ENCODE peak calls at places on chromosome 12, in seven cellular contexts. W is CD8-positive, alpha-beta T cell; D is left ventricle myocardium inferior; X is colonic mucosa; C is heart right ventricle; J is A549; N is endothelial cell of umbilical vein. U is an unnamed sample. For H3K4me1, the result is how much of the 10 kb centered on the place peaks cover.

GRCh38 chr12:79223761-79224160 is 359.2 kb downstream of the SYT1 start:
- DNase-seq in W (no peak), D (no peak), X (no peak), C (no peak), J (no peak), N (no peak), U (no peak)

GRCh38 chr12:1808798-1809480 is 11.4 kb upstream of the LRTM2 start:
- DNase-seq in W (no peak), D (peak), X (no peak), C (no peak), J (no peak), N (no peak), U (no peak)

GRCh38 chr12:69440886-69441285 is 29.3 kb upstream of the FRS2 start:
- DNase-seq in W (no peak), D (no peak), X (no peak), C (no peak), J (no peak), N (no peak), U (no peak)

GRCh38 chr12:113664224-113664681 is 192.6 kb upstream of the LHX5 start:
- DNase-seq in W (no peak), D (no peak), X (no peak), C (no peak), J (no peak), N (no peak), U (no peak)

GRCh38 chr12:2804390-2805145 is 7.9 kb upstream of the ITFG2 start:
- DNase-seq in W (no peak), D (peak), X (no peak), C (peak), J (no peak), N (peak), U (peak)

GRCh38 chr12:38384816-38385491 is 68.4 kb downstream of the ALG10B start:
- DNase-seq in W (no peak), D (no peak), X (no peak), C (no peak), J (peak), N (no peak), U (no peak)

GRCh38 chr12:94980577-94980976 is 22.9 kb downstream of the NDUFA12 start:
- DNase-seq in W (no peak), D (no peak), X (no peak), C (no peak), J (peak), N (peak), U (no peak)

GRCh38 chr12:25256826-25257225 is 6.1 kb upstream of the KRAS start:
- DNase-seq in W (no peak), D (no peak), X (no peak), C (no peak), J (no peak), N (no peak), U (peak)

GRCh38 chr12:94561943-94562411 is 88.4 kb downstream of the TMCC3 start:
- DNase-seq in W (no peak), D (peak), X (no peak), C (peak), J (no peak), N (no peak), U (peak)

GRCh38 chr12:11920231-11920630 is 150.5 kb upstream of the BCL2L14 start:
- DNase-seq in W (no peak), D (no peak), X (no peak), C (no peak), J (no peak), N (no peak), U (no peak)

GRCh38 chr12:29287622-29288021 is 93.3 kb downstream of the ERGIC2 start:
- DNase-seq in W (no peak), D (no peak), X (no peak), C (no peak), J (no peak), N (no peak), U (no peak)

GRCh38 chr12:69291278-69291593 is 51.9 kb downstream of the CPSF6 start:
- DNase-seq in W (no peak), D (no peak), X (no peak), C (no peak), J (no peak), N (no peak), U (no peak)

GRCh38 chr12:131090254-131091210 is 136.8 kb downstream of the ADGRD1 start:
- DNase-seq in W (no peak), D (no peak), X (no peak), C (no peak), J (peak), N (no peak), U (no peak)

GRCh38 chr12:131795688-131796410 is 32.3 kb upstream of the MMP17 start:
- DNase-seq in W (no peak), D (no peak), X (no peak), C (no peak), J (no peak), N (no peak), U (peak)

GRCh38 chr12:57546438-57547365 is at the start of gene DCTN2:
- DNase-seq in W (peak), D (peak), X (peak), C (peak), J (peak), N (peak), U (peak)

GRCh38 chr12:121330692-121331091 is 21.5 kb downstream of the ANAPC5 start:
- DNase-seq in W (no peak), D (no peak), X (no peak), C (no peak), J (no peak), N (no peak), U (no peak)

GRCh38 chr12:4037747-4038312 is 164.6 kb upstream of the PARP11 start:
- DNase-seq in W (no peak), D (no peak), X (peak), C (no peak), J (peak), N (peak), U (peak)

GRCh38 chr12:57389033-57389432 is 41.8 kb downstream of the R3HDM2 start:
- DNase-seq in W (no peak), D (no peak), X (no peak), C (no peak), J (peak), N (peak), U (no peak)

GRCh38 chr12:130787041-130787440 is 52.0 kb downstream of the STX2 start:
- DNase-seq in W (no peak), D (no peak), X (no peak), C (no peak), J (no peak), N (no peak), U (no peak)

GRCh38 chr12:27866382-27867101 is 86.5 kb upstream of the MANSC4 start:
- DNase-seq in W (no peak), D (no peak), X (no peak), C (no peak), J (peak), N (no peak), U (no peak)

GRCh38 chr12:127245009-127245408 is 1022.0 kb upstream of the TMEM132C start:
- DNase-seq in W (no peak), D (no peak), X (no peak), C (no peak), J (no peak), N (no peak), U (no peak)

GRCh38 chr12:131639270-131639940 is 71.5 kb upstream of the SFSWAP start:
- DNase-seq in W (no peak), D (no peak), X (no peak), C (no peak), J (no peak), N (no peak), U (no peak)

GRCh38 chr12:87995581-87996178 is 33.5 kb downstream of the C12orf50 start:
- DNase-seq in W (peak), D (peak), X (peak), C (peak), J (peak), N (peak), U (peak)

GRCh38 chr12:124967016-124967739 is 21.8 kb downstream of the DHX37 start:
- DNase-seq in W (no peak), D (no peak), X (no peak), C (no peak), J (no peak), N (no peak), U (no peak)

GRCh38 chr12:91482231-91482630 is 299.6 kb upstream of the DCN start:
- DNase-seq in W (no peak), D (no peak), X (no peak), C (no peak), J (no peak), N (no peak), U (no peak)

GRCh38 chr12:86551146-86551571 is 295.0 kb upstream of the MGAT4C start:
- DNase-seq in W (no peak), D (peak), X (no peak), C (peak), J (no peak), N (no peak), U (no peak)

GRCh38 chr12:78396538-78396937 is 468.0 kb upstream of the SYT1 start:
- DNase-seq in W (no peak), D (no peak), X (no peak), C (no peak), J (no peak), N (no peak), U (no peak)

GRCh38 chr12:107650977-107651376 is 34.6 kb upstream of the PWP1 start:
- DNase-seq in W (no peak), D (no peak), X (no peak), C (no peak), J (no peak), N (no peak), U (no peak)

GRCh38 chr12:111174283-111175108 is 194.4 kb downstream of the PHETA1 start:
- DNase-seq in W (no peak), D (no peak), X (no peak), C (no peak), J (peak), N (no peak), U (no peak)

GRCh38 chr12:116797885-116798284 is 59.8 kb downstream of the RNFT2 start:
- DNase-seq in W (no peak), D (peak), X (no peak), C (no peak), J (no peak), N (no peak), U (no peak)

GRCh38 chr12:68915055-68915454 is 17.9 kb downstream of the CPM start:
- DNase-seq in W (no peak), D (no peak), X (no peak), C (no peak), J (no peak), N (no peak), U (no peak)

GRCh38 chr12:113247123-113248045 is 26.1 kb downstream of the TPCN1 start:
- DNase-seq in W (no peak), D (no peak), X (no peak), C (peak), J (no peak), N (peak), U (peak)

GRCh38 chr12:66279127-66279712 is 23.1 kb upstream of the HELB start:
- DNase-seq in W (no peak), D (no peak), X (no peak), C (no peak), J (peak), N (peak), U (peak)

GRCh38 chr12:59041241-59042121 is 121.2 kb upstream of the LRIG3 start:
- DNase-seq in W (no peak), D (no peak), X (no peak), C (no peak), J (peak), N (peak), U (no peak)

GRCh38 chr12:107402041-107403022 is 283.3 kb upstream of the PWP1 start:
- DNase-seq in W (peak), D (no peak), X (peak), C (peak), J (peak), N (peak), U (peak)

GRCh38 chr12:47270782-47271664 is 191.3 kb upstream of the AMIGO2 start:
- DNase-seq in W (no peak), D (no peak), X (no peak), C (no peak), J (peak), N (no peak), U (no peak)

GRCh38 chr12:91978143-91978542 is 167.5 kb downstream of the BTG1 start:
- DNase-seq in W (no peak), D (no peak), X (no peak), C (no peak), J (peak), N (no peak), U (no peak)

GRCh38 chr12:124408822-124409517 is 114.1 kb downstream of the RFLNA start:
- DNase-seq in W (no peak), D (no peak), X (peak), C (no peak), J (no peak), N (no peak), U (no peak)

GRCh38 chr12:3315201-3315661 is 175.8 kb upstream of the PRMT8 start:
- DNase-seq in W (no peak), D (peak), X (no peak), C (peak), J (no peak), N (peak), U (peak)

GRCh38 chr12:99393763-99394162 is 253.8 kb upstream of the GARIN6 start:
- DNase-seq in W (no peak), D (no peak), X (no peak), C (no peak), J (no peak), N (no peak), U (no peak)

DNA sequence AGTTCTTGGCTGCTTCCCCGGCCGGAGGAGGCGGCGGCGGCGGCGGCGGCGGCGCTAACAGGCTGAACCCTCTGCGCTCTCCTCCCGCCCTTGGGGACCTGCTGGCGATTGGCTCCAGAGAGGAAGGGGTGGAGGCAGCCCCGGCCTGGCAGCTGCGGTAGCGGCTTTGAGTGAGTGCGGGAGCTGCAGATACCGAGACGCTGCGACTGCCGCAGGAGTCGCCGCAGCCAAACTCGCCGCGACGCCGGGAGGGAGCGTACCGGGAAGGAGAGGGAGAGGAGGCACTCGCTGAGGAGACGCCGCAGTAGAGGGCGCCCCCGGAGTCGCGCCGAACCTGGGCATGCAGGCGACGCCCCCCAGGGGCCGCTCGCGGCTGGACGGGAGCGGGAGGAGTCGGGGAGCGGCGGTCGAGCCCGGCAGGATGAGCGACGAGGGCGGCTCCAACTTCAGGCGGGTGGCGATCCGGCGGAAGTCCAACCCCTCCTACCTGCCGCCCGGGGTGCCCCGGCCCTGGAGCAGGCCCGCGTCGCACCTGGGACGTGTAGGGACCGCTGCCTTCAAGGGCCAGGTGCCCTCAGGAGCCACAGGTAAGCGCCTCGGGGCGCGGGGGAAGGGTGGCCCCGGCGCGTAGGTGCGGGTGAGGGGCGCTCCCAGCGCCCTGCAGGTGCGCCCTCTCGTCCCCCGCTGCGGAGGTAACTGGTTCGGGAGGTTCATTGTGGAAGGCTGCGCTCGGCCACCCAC is at the start of gene FGD4:
- DNase-seq in W (peak), D (peak), X (peak), C (peak), J (peak), N (peak), U (peak)
- TF ChIP-seq CTCF in W (no peak), D (peak), X (peak), C (peak), J (peak), N (peak), U (peak)

GRCh38 chr12:106303202-106303820 is 778 bp downstream of the TCP11L2 start:
- DNase-seq in W (peak), D (peak), X (peak), C (peak), J (peak), N (peak), U (peak)
- H3K4me1 ChIP-seq in W (under half), D (half or more), X (under half), C (half or more), J (under half), N (under half), U (under half)

GRCh38 chr12:42791399-42791798 is 201.9 kb upstream of the PRICKLE1 start:
- DNase-seq in W (no peak), D (no peak), X (no peak), C (no peak), J (no peak), N (no peak), U (no peak)
- TF ChIP-seq CTCF in W (no peak), D (no peak), X (no peak), C (no peak), J (no peak), N (no peak), U (no peak)

DNA sequence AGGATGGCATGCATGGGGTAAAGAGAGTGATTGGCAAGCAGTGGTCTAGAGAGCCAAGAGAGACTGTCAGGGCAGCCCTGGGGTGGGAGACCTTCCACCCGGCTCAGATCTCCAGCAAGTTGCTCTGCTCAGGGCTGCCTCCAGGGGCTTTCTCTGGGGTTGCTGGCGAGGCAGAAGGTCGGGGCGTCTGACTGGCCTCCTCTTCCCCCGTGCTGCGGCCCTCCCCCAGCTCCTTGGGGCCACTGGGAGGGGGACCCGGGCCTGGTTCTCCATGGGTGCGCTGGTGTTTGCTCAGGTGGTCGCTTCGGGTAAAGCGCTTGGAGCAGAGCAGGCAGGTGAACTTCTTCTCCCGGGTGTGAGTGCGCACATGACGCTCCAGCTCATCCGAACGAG is 6.6 kb upstream of the AAAS start:
- DNase-seq in W (no peak), D (no peak), X (no peak), C (no peak), J (no peak), N (no peak), U (no peak)
- H3K4me1 ChIP-seq in W (under half), D (under half), X (under half), C (under half), J (under half), N (under half), U (under half)

GRCh38 chr12:55728185-55728931 is 451 bp downstream of the CD63 start:
- DNase-seq in W (peak), D (peak), X (peak), C (peak), J (peak), N (peak), U (peak)

GRCh38 chr12:55730447-55730820 is 1.6 kb upstream of the CD63 start:
- DNase-seq in W (no peak), D (no peak), X (no peak), C (no peak), J (no peak), N (no peak), U (no peak)

GRCh38 chr12:55727643-55728184 is 1.1 kb downstream of the CD63 start:
- DNase-seq in W (no peak), D (peak), X (peak), C (peak), J (peak), N (peak), U (peak)

GRCh38 chr12:55729592-55730446 is 1.0 kb upstream of the CD63 start:
- DNase-seq in W (peak), D (peak), X (peak), C (peak), J (peak), N (peak), U (peak)

DNA sequence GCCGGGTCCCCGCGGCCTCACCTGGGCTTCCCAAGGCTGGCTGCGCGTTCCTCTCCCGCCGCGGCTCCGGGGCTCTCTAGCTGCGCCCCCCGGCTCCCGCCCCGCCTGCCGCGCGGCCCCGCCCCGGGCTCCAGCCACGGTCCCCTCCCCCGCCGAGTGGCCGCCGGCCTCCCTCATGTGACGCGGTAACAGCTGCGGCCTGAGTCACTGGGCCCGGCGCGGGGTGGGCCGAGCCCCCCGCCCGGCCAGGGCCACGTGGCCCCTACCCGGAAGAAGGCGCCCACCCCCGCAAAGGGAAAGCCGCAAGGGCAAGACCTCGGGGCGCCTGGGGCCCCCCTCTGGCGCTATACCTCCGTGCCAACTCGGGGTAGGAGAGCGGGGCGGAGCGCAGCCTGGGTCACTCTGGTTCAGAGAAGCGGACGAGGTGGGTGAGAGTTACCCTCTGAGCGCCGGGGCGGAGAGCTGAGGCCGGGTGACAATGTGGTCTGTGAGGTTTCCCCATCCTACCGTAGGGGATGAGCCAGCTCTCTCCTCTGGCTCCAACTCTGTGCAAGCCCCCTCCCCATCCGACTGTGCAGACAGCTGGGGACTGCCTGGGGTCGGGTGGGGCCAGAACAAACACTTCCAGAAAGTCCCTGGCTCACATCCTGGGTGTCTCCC is at the start of gene CD63:
- DNase-seq in W (peak), D (peak), X (peak), C (peak), J (peak), N (peak), U (peak)
- TF ChIP-seq CTCF in W (no peak), D (no peak), X (no peak), C (no peak), J (no peak), N (no peak), U (no peak)

GRCh38 chr12:53067993-53068770 is 11.0 kb downstream of the SPRYD3 start:
- DNase-seq in W (no peak), D (no peak), X (no peak), C (no peak), J (no peak), N (no peak), U (no peak)
- H3K4me1 ChIP-seq in W (under half), D (half or more), X (under half), C (half or more), J (under half), N (under half), U (under half)

U was measured in thyroid gland.